ENCODE peak calls at places on chromosomes 12 and 14, in ten cellular contexts. F is adrenal gland, D is transverse colon, L is Peyer's patch, E is uterus, P is A549, T is right lobe of liver, O is stomach, V is HCT116, B is esophagus squamous epithelium. X is an unnamed sample. For H3K4me1, the result is how much of the 10 kb centered on the place peaks cover.

GRCh38 chr14:45364565-45364964 is 111.6 kb upstream of the MIS18BP1 start:
- DNase-seq in F (no peak), D (no peak), E (no peak), O (no peak), P (no peak), B (no peak), T (no peak), L (no peak), V (no peak), X (no peak)

GRCh38 chr12:2961705-2962104 is 2.5 kb downstream of the TEAD4 start:
- DNase-seq in F (no peak), B (no peak), D (no peak), O (no peak), E (no peak), P (no peak), L (no peak), T (no peak), V (no peak), X (no peak)

GRCh38 chr14:61107148-61107641 is 126.2 kb downstream of the SLC38A6 start:
- DNase-seq in F (no peak), O (no peak), E (peak), L (no peak), T (no peak), V (no peak), D (no peak), B (no peak), P (no peak), X (no peak)

GRCh38 chr14:75125617-75126016 is 1.2 kb downstream of the NEK9 start:
- DNase-seq in T (no peak), B (no peak), L (no peak), F (no peak), O (no peak), V (no peak), D (no peak), P (peak), E (no peak), X (no peak)

GRCh38 chr14:22449612-22449930 is 139.5 kb downstream of the DAD1 start:
- DNase-seq in D (no peak), B (no peak), F (no peak), E (no peak), P (no peak), T (no peak), O (no peak), V (no peak), L (no peak), X (no peak)

GRCh38 chr12:96889273-96889933 is 17.7 kb upstream of the NEDD1 start:
- DNase-seq in D (no peak), O (no peak), B (no peak), V (no peak), F (no peak), E (no peak), T (no peak), P (peak), L (no peak), X (no peak)

GRCh38 chr12:54588110-54588831 is at the start of gene PPP1R1A:
- DNase-seq in F (no peak), E (no peak), P (no peak), O (peak), L (peak), T (peak), D (peak), V (no peak), B (no peak), X (no peak)

GRCh38 chr14:61388173-61388975 is 67.0 kb downstream of the PRKCH start:
- DNase-seq in T (no peak), V (peak), E (no peak), P (no peak), L (no peak), F (no peak), O (no peak), D (no peak), B (no peak), X (peak)

GRCh38 chr12:104655059-104655609 is 198.4 kb downstream of the CHST11 start:
- DNase-seq in E (no peak), D (no peak), L (no peak), B (no peak), P (no peak), O (no peak), V (no peak), F (no peak), T (no peak), X (no peak)

GRCh38 chr12:17954788-17955187 is 135.2 kb downstream of the RERGL start:
- DNase-seq in E (no peak), F (no peak), L (no peak), P (peak), O (no peak), B (no peak), D (no peak), T (no peak), V (no peak), X (no peak)

GRCh38 chr14:49692191-49692757 is 646 bp upstream of the KLHDC1 start:
- DNase-seq in F (no peak), D (no peak), V (no peak), T (no peak), B (no peak), L (no peak), P (no peak), E (no peak), O (no peak), X (no peak)

GRCh38 chr12:14238224-14238792 is 127.2 kb upstream of the ATF7IP start:
- DNase-seq in D (no peak), B (no peak), V (no peak), L (no peak), E (no peak), F (no peak), O (no peak), P (peak), T (no peak), X (no peak)

GRCh38 chr12:120445911-120446909 is at the start of the genes GATC and TRIAP1:
- DNase-seq in B (peak), D (peak), T (peak), O (peak), L (peak), V (peak), F (peak), P (peak), E (peak), X (peak)

GRCh38 chr14:33127531-33127930 is 188.9 kb downstream of the NPAS3 start:
- DNase-seq in D (no peak), T (no peak), V (no peak), O (no peak), E (no peak), P (no peak), F (no peak), B (no peak), L (no peak), X (no peak)

GRCh38 chr12:6074394-6074793 is 50.1 kb downstream of the VWF start:
- DNase-seq in O (no peak), D (no peak), V (no peak), F (no peak), E (no peak), P (no peak), T (no peak), B (no peak), L (no peak), X (no peak)

GRCh38 chr14:91281346-91281745 is 36.8 kb upstream of the GPR68 start:
- DNase-seq in O (no peak), L (no peak), B (no peak), E (no peak), V (no peak), P (no peak), F (no peak), D (no peak), T (no peak), X (no peak)

GRCh38 chr14:63764620-63765139 is 36.8 kb upstream of the SGPP1 start:
- DNase-seq in E (no peak), O (no peak), P (no peak), L (no peak), V (no peak), T (no peak), F (no peak), B (no peak), D (no peak), X (no peak)

GRCh38 chr14:68955164-68955921 is 23.8 kb downstream of the ACTN1 start:
- DNase-seq in V (no peak), B (no peak), O (no peak), F (no peak), P (no peak), E (peak), D (no peak), L (no peak), T (no peak), X (no peak)

GRCh38 chr14:81400202-81400678 is at the start of gene STON2:
- DNase-seq in D (peak), P (peak), V (peak), L (no peak), B (no peak), F (peak), O (no peak), T (no peak), E (no peak), X (peak)

GRCh38 chr12:34402228-34402898 is 380.1 kb downstream of the ALG10 start:
- DNase-seq in F (peak), O (peak), P (no peak), E (peak), D (peak), L (no peak), V (no peak), B (no peak), T (peak), X (peak)

GRCh38 chr14:86038401-86038985 is 508.5 kb downstream of the FLRT2 start:
- DNase-seq in E (no peak), T (peak), D (peak), O (peak), F (peak), P (peak), L (no peak), B (no peak), V (no peak), X (no peak)

GRCh38 chr12:52369809-52370208 is 2.5 kb upstream of the KRT85 start:
- DNase-seq in V (no peak), B (no peak), D (no peak), P (no peak), O (no peak), E (no peak), L (no peak), F (no peak), T (no peak), X (no peak)

GRCh38 chr12:52368494-52368893 is 1.2 kb upstream of the KRT85 start:
- DNase-seq in O (no peak), E (no peak), T (no peak), P (peak), L (no peak), D (no peak), B (no peak), V (no peak), F (no peak), X (no peak)

GRCh38 chr12:52370906-52371608 is 3.8 kb upstream of the KRT85 start:
- DNase-seq in D (peak), F (peak), O (no peak), B (no peak), T (no peak), E (peak), L (no peak), P (no peak), V (no peak), X (peak)

GRCh38 chr12:52367876-52368275 is 595 bp upstream of the KRT85 start:
- DNase-seq in L (no peak), P (no peak), B (no peak), T (no peak), E (no peak), F (no peak), O (no peak), D (no peak), V (no peak), X (no peak)

GRCh38 chr12:52369220-52369619 is 1.9 kb upstream of the KRT85 start:
- DNase-seq in O (no peak), F (no peak), V (no peak), B (no peak), E (no peak), L (no peak), P (no peak), D (no peak), T (no peak), X (no peak)
- TF ChIP-seq POLR2A in O (no peak), F (no peak), V (no peak), B (no peak), E (no peak), L (no peak), P (no peak), D (no peak), T (no peak), X (no peak)

GRCh38 chr12:67658486-67658885 is 9.9 kb downstream of the DYRK2 start:
- DNase-seq in F (no peak), B (no peak), T (no peak), P (no peak), D (no peak), E (no peak), V (no peak), L (no peak), O (no peak), X (no peak)

GRCh38 chr12:67659296-67659695 is 10.8 kb downstream of the DYRK2 start:
- DNase-seq in T (no peak), D (no peak), V (no peak), L (no peak), P (no peak), E (no peak), O (no peak), F (no peak), B (no peak), X (no peak)

GRCh38 chr12:67663121-67663520 is 14.6 kb downstream of the DYRK2 start:
- DNase-seq in E (no peak), L (no peak), V (no peak), T (no peak), P (no peak), D (no peak), F (no peak), O (no peak), B (no peak), X (no peak)

GRCh38 chr12:67665679-67666078 is 17.1 kb downstream of the DYRK2 start:
- DNase-seq in L (no peak), D (no peak), E (no peak), O (no peak), F (no peak), T (no peak), B (no peak), P (no peak), V (no peak), X (no peak)

DNA sequence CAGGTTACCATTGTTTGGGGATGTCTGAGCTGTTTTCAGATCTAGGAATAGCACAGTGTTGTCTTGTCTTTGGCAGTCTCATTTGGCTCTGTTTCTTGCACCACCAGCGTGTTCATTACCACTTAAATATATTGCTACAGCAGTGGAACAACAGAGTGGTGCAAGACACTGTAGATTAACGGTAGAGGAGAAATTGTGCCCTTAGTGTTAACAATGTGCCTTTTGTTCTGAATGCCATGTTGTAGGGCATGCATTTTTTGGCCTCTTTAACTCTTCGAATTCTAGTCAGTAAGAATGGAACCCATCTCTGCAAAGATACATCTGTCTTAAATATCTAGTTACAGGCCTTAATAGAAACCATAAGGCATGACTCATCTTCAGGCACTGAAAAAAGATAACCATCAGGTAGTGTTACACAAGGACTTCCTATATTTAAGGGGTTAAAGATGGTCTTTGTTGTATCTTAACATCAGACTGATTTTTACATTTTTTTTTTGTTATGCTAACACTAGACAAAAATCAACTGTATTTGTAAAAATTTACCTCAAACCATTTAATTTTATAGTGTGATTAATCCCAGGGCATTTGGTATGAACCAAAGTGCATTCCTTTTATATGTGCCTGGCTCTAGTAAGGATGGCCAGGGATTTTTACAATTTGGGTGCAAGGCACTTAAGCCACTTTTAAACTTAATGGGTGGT is 12.9 kb downstream of the DYRK2 start:
- DNase-seq in E (no peak), B (no peak), L (no peak), T (no peak), D (no peak), F (no peak), V (no peak), P (no peak), O (no peak), X (no peak)
- H3K4me1 ChIP-seq in E (under half), B (under half), L (under half), T (under half), D (under half), F (under half), V (under half), P (under half), O (half or more), X (under half)

GRCh38 chr12:209851-210250 is 4.1 kb downstream of the SLC6A12 start:
- DNase-seq in P (no peak), O (no peak), V (no peak), D (no peak), B (no peak), L (no peak), E (no peak), F (no peak), T (no peak), X (no peak)

GRCh38 chr12:211142-211465 is 2.9 kb downstream of the SLC6A12 start:
- DNase-seq in B (no peak), F (no peak), D (no peak), V (no peak), L (no peak), E (no peak), T (no peak), O (no peak), P (no peak), X (no peak)

GRCh38 chr12:209246-209645 is 4.7 kb downstream of the SLC6A12 start:
- DNase-seq in B (no peak), L (no peak), P (no peak), F (no peak), O (no peak), E (no peak), V (no peak), T (no peak), D (no peak), X (no peak)

GRCh38 chr12:211639-212382 is 2.1 kb downstream of the SLC6A12 start:
- DNase-seq in L (no peak), B (no peak), E (no peak), T (no peak), V (no peak), P (no peak), F (no peak), O (no peak), D (no peak), X (no peak)

GRCh38 chr12:210277-211141 is 3.4 kb downstream of the SLC6A12 start:
- DNase-seq in D (no peak), F (no peak), L (no peak), B (no peak), V (no peak), P (no peak), T (peak), O (no peak), E (no peak), X (no peak)
- TF ChIP-seq CTCF in D (no peak), F (no peak), L (no peak), B (no peak), V (no peak), P (no peak), T (no peak), O (no peak), E (no peak), X (no peak)

DNA sequence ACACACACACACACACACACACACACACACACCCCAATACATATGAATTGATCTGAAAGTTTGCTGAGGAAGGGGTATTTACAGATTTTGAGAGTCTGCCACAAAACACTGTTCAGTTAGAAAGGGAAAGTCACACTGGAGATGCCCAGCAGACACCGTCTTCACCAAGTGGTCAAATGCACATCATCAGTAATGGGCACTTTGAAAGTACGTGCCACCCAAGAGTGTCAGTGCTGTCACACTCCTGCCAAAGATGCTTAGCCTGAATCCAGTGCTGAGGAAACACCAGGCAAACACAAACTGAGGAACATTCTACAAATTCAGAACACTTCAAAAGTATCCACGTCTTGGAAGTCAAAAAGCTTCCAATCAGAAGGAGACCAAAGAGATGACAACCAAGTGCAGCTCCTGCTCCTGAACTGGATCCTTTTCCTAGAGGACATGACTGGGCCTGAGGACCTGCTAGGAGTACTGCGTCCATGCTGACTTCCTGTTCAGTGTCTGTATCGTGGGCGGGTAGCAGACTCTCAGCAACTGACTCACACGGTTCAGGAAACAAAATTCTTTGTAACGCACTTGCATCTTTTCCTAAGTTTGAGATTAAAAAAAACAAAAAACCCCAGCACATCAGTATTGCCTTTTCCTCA is 18.6 kb downstream of the PSMC1 start:
- DNase-seq in F (no peak), L (no peak), B (no peak), E (no peak), O (no peak), D (no peak), P (no peak), V (no peak), T (peak), X (no peak)
- TF ChIP-seq POLR2A in F (no peak), L (no peak), B (no peak), E (no peak), O (no peak), D (no peak), P (no peak), V (no peak), T (no peak), X (no peak)

DNA sequence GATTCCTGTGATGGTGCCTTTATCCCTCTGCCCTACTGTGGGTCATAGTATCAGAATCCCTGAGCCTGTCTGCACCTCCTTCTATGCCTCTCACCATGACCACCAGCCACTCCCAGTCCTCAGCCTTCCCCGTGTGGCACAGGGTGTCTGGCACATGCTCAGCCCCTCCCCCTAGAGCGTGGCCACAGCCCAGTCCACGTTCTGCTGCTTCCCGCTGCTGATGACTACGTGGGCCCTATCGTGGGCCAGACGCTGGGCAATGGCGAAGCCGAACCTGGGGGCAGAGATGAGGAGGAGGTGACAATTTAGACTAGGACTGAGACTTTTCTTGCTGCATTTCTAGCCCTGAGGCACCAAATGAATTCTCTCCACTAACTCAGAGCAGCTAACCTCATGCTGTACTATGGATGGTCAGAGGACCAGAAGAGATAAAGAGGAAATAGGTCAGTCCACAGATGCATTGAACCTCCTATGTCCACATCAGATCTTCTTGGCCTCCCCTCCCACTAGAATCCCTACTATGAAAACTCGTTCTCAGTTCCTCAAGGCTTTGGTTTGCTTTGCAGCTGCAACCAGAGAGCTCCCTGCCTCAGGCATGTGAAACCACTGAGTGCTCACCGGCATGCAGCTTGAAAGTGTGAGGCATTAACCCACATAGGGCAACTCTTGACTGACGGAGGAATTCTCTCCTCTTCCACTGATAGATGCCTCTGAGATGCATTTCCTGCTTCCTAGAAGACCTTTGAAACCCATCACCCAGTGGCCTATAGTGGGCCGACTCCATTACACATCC is 126.3 kb upstream of the DHRS4 start:
- DNase-seq in P (no peak), F (no peak), O (no peak), L (no peak), B (no peak), T (no peak), D (no peak), E (no peak), V (no peak), X (no peak)
- H3K4me1 ChIP-seq in P (under half), F (under half), O (under half), L (under half), B (under half), T (under half), D (under half), E (under half), V (under half), X (under half)

DNA sequence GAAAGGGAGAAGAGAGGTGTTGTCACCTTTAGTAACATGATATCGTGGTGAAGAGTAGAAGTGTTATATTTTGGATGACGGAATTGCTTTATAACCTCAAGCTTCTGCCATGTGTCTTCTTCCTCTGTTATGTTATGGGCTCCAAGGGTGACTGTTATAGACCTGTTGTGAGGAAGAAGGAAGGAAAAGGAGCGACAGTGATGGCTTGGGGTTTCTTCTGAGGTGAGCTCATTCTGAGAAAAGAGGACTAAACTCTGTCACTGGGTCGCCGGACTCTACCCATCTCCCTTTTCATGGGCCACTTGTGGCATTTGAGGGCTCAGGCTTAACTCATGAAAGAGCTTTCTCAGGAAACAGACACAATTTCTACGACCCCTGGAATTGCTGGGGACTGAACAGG is 1.6 kb downstream of the CMA1 start:
- DNase-seq in V (no peak), L (no peak), F (no peak), O (no peak), T (no peak), P (no peak), D (no peak), E (no peak), B (no peak), X (no peak)
- TF ChIP-seq CTCF in V (no peak), L (no peak), F (no peak), O (no peak), T (no peak), P (no peak), D (no peak), E (no peak), B (no peak), X (no peak)